ENCODE peak calls at places on chromosome 13, in ten cellular contexts. Q, K, H, O, G, M, F, X, T and L are unnamed samples.

GRCh38 chr13:100230813-100231575 is 142.1 kb downstream of the PCCA start:
- DNase-seq in Q (no peak), K (peak; percentile 23), H (peak; percentile 27), O (peak; percentile 9), G (no peak), M (no peak), F (no peak), X (no peak), T (no peak), L (no peak)

GRCh38 chr13:80134360-80134759 is 206.6 kb downstream of the SPRY2 start:
- DNase-seq in Q (no peak), K (peak; percentile 73), H (no peak), O (no peak), G (no peak), M (no peak), F (no peak), X (no peak), T (no peak), L (no peak)

GRCh38 chr13:114315074-114315785 is 927 bp downstream of the CHAMP1 start:
- DNase-seq in Q (no peak), K (no peak), H (peak; percentile 8), O (no peak), G (no peak), M (no peak), F (peak; percentile 9), X (no peak), T (no peak), L (no peak)

GRCh38 chr13:98537306-98537705 is 39.6 kb downstream of the STK24 start:
- DNase-seq in Q (no peak), K (no peak), H (no peak), O (no peak), G (no peak), M (no peak), F (no peak), X (no peak), T (no peak), L (no peak)

GRCh38 chr13:99086869-99087129 is 108.9 kb upstream of the DOCK9 start:
- DNase-seq in Q (peak; percentile 25), K (no peak), H (peak; percentile 44), O (no peak), G (no peak), M (no peak), F (peak; percentile 29), X (peak; percentile 74), T (peak; percentile 69), L (no peak)

GRCh38 chr13:85828094-85828684 is 29.0 kb upstream of the SLITRK6 start:
- DNase-seq in Q (peak; percentile 52), K (peak; percentile 29), H (no peak), O (peak; percentile 56), G (no peak), M (no peak), F (no peak), X (no peak), T (no peak), L (no peak)

GRCh38 chr13:110869231-110869804 is 45.6 kb downstream of the ANKRD10 start:
- DNase-seq in Q (no peak), K (no peak), H (no peak), O (no peak), G (peak; percentile 28), M (no peak), F (no peak), X (no peak), T (no peak), L (no peak)

GRCh38 chr13:51534075-51534817 is 50.0 kb upstream of the WDFY2 start:
- DNase-seq in Q (no peak), K (no peak), H (no peak), O (no peak), G (peak; percentile 21), M (no peak), F (no peak), X (no peak), T (peak; percentile 80), L (no peak)

GRCh38 chr13:75485286-75486062 is 3.5 kb upstream of the TBC1D4 start:
- DNase-seq in Q (no peak), K (no peak), H (no peak), O (no peak), G (no peak), M (no peak), F (no peak), X (no peak), T (no peak), L (no peak)

GRCh38 chr13:75986818-75987217 is 350.7 kb downstream of the LMO7 start:
- DNase-seq in Q (no peak), K (no peak), H (no peak), O (no peak), G (no peak), M (no peak), F (no peak), X (no peak), T (no peak), L (no peak)

GRCh38 chr13:107124730-107125129 is 556.8 kb upstream of the ARGLU1 start:
- DNase-seq in Q (no peak), K (no peak), H (no peak), O (no peak), G (no peak), M (no peak), F (no peak), X (no peak), T (no peak), L (no peak)

GRCh38 chr13:92769064-92769463 is 457.5 kb upstream of the GPC6 start:
- DNase-seq in Q (peak; percentile 86), K (no peak), H (no peak), O (no peak), G (no peak), M (no peak), F (no peak), X (no peak), T (no peak), L (no peak)

GRCh38 chr13:66407159-66407558 is 823.0 kb downstream of the PCDH9 start:
- DNase-seq in Q (no peak), K (peak; percentile 41), H (no peak), O (no peak), G (no peak), M (no peak), F (no peak), X (no peak), T (no peak), L (no peak)

GRCh38 chr13:31361673-31362072 is 161.9 kb downstream of the B3GLCT start:
- DNase-seq in Q (no peak), K (no peak), H (no peak), O (no peak), G (no peak), M (no peak), F (no peak), X (no peak), T (no peak), L (no peak)

GRCh38 chr13:47334173-47334572 is 437.3 kb upstream of the HTR2A start:
- DNase-seq in Q (peak; percentile 94), K (no peak), H (no peak), O (no peak), G (no peak), M (no peak), F (no peak), X (no peak), T (no peak), L (no peak)

GRCh38 chr13:80249906-80250513 is 90.9 kb downstream of the SPRY2 start:
- DNase-seq in Q (no peak), K (no peak), H (no peak), O (no peak), G (no peak), M (no peak), F (no peak), X (no peak), T (no peak), L (no peak)

GRCh38 chr13:27962982-27963381 is 6.1 kb downstream of the CDX2 start:
- DNase-seq in Q (no peak), K (no peak), H (peak; percentile 28), O (no peak), G (no peak), M (no peak), F (no peak), X (no peak), T (no peak), L (no peak)
- H3K27me3 ChIP-seq in Q (peaks cover 61% of the 10 kb centered on the region), K (peaks cover 100% of the 10 kb centered on the region), H (peaks cover 29% of the 10 kb centered on the region), O (peaks cover 100% of the 10 kb centered on the region), G (peaks cover 98% of the 10 kb centered on the region), M (peaks cover 26% of the 10 kb centered on the region), F (peaks cover 24% of the 10 kb centered on the region), X (peaks cover 4% of the 10 kb centered on the region), T (peaks cover 98% of the 10 kb centered on the region), L (peaks cover 99% of the 10 kb centered on the region)

DNA sequence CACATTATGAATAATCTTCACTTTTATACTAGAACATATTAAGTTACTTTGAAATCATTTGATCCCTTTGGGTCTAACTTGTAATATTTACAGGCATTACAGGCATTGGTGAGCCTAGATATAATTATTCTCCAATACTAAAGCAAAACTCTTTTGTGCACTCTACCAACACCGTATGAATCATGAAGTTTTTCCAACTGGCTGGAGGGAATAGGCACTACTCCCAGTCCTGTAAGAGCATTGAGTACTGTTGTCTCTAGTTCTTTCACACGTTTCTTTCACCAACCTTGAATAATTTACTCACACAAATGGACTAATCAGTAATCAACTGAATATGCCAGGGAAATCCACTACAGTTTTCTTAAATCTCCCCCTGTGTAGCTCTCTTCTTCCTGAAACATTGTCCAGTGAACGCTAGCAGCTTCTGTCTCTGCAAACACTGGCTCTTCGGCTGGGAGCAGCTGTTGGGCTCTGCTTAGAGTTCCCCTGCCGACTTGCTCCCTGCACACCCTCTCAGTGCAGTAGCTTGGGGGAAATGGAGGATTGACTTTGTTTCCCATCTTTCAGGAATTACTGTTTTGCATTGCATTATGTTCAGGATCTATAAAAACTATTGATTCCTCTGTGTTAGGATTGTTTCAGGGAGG is 476.7 kb downstream of the RFC3 start:
- DNase-seq in Q (peak; percentile 27), K (peak; percentile 9), H (no peak), O (peak; percentile 2), G (peak; percentile 13), M (no peak), F (no peak), X (no peak), T (no peak), L (no peak)
- H3K4me3 ChIP-seq in Q (no peak overlapping the region), K (no peak overlapping the region), H (no peak overlapping the region), O (no peak overlapping the region), G (no peak overlapping the region), M (peak overlapping the region; percentile 26), F (no peak overlapping the region), X (peak overlapping the region; percentile 12), T (no peak overlapping the region), L (no peak overlapping the region)

GRCh38 chr13:40961826-40962225 is 57.3 kb downstream of the ELF1 start:
- DNase-seq in Q (no peak), K (no peak), H (no peak), O (no peak), G (no peak), M (no peak), F (no peak), X (no peak), T (no peak), L (no peak)
- H3K36me3 ChIP-seq in Q (no peaks in the 10 kb centered on the region), K (no peaks in the 10 kb centered on the region), H (peaks cover 5% of the 10 kb centered on the region), O (peaks cover 10% of the 10 kb centered on the region), G (no peaks in the 10 kb centered on the region), M (no peaks in the 10 kb centered on the region), F (peaks cover 37% of the 10 kb centered on the region), X (peaks cover 7% of the 10 kb centered on the region), T (peaks cover 27% of the 10 kb centered on the region), L (no peaks in the 10 kb centered on the region)

GRCh38 chr13:96091164-96091931 is 1.4 kb downstream of the HS6ST3 start:
- DNase-seq in Q (no peak), K (peak; percentile 59), H (no peak), O (peak; percentile 17), G (peak; percentile 23), M (no peak), F (no peak), X (peak; percentile 74), T (peak; percentile 44), L (peak; percentile 66)
- H3K27me3 ChIP-seq in Q (peaks cover 38% of the 10 kb centered on the region), K (peaks cover 97% of the 10 kb centered on the region), H (peaks cover 46% of the 10 kb centered on the region), O (peaks cover 92% of the 10 kb centered on the region), G (peaks cover 78% of the 10 kb centered on the region), M (no peaks in the 10 kb centered on the region), F (peaks cover 26% of the 10 kb centered on the region), X (no peaks in the 10 kb centered on the region), T (peaks cover 68% of the 10 kb centered on the region), L (peaks cover 63% of the 10 kb centered on the region)

GRCh38 chr13:42422681-42423080 is 150.7 kb downstream of the AKAP11 start:
- DNase-seq in Q (no peak), K (no peak), H (no peak), O (no peak), G (no peak), M (no peak), F (no peak), X (no peak), T (no peak), L (no peak)
- H3K4me3 ChIP-seq in Q (no peak overlapping the region), K (no peak overlapping the region), H (no peak overlapping the region), O (no peak overlapping the region), G (no peak overlapping the region), M (no peak overlapping the region), F (no peak overlapping the region), X (no peak overlapping the region), T (no peak overlapping the region), L (no peak overlapping the region)